ENCODE peak calls at places on chromosomes 7 and 10, in nine cellular contexts. One of them, this sample, is unnamed.

GRCh38 chr7:21773326-21773725 is 172.4 kb downstream of the CDCA7L start:
- DNase-seq in PC-9: no peak
- DNase-seq in WTC11: no peak
- DNase-seq in ovary: no peak
- DNase-seq in CD8-positive, alpha-beta T cell: no peak
- DNase-seq in tibial artery: no peak
- DNase-seq in mucosa of descending colon: no peak
- DNase-seq in fibroblast of lung: no peak
- DNase-seq in GM12865: no peak
- DNase-seq in this sample: no peak

GRCh38 chr7:34077168-34077567 is 171.8 kb downstream of the BMPER start:
- DNase-seq in PC-9: no peak
- DNase-seq in ovary: no peak
- DNase-seq in WTC11: no peak
- DNase-seq in CD8-positive, alpha-beta T cell: no peak
- DNase-seq in mucosa of descending colon: no peak
- DNase-seq in GM12865: no peak
- DNase-seq in fibroblast of lung: no peak
- DNase-seq in tibial artery: no peak
- DNase-seq in this sample: no peak

GRCh38 chr10:13904053-13904452 is 317.3 kb downstream of the PRPF18 start:
- DNase-seq in tibial artery: peak; percentile 66
- DNase-seq in CD8-positive, alpha-beta T cell: no peak
- DNase-seq in WTC11: no peak
- DNase-seq in PC-9: no peak
- DNase-seq in ovary: no peak
- DNase-seq in fibroblast of lung: no peak
- DNase-seq in mucosa of descending colon: peak; percentile 21
- DNase-seq in GM12865: no peak
- DNase-seq in this sample: no peak

GRCh38 chr10:75428434-75429158 is 2.8 kb upstream of the LRMDA start:
- DNase-seq in GM12865: peak; percentile 33
- DNase-seq in WTC11: no peak
- DNase-seq in fibroblast of lung: no peak
- DNase-seq in PC-9: no peak
- DNase-seq in tibial artery: no peak
- DNase-seq in ovary: no peak
- DNase-seq in mucosa of descending colon: no peak
- DNase-seq in CD8-positive, alpha-beta T cell: no peak
- DNase-seq in this sample: no peak

GRCh38 chr10:124094419-124094785 is 1.0 kb upstream of the CHST15 start:
- DNase-seq in ovary: no peak
- DNase-seq in CD8-positive, alpha-beta T cell: no peak
- DNase-seq in PC-9: no peak
- DNase-seq in GM12865: no peak
- DNase-seq in WTC11: no peak
- DNase-seq in tibial artery: no peak
- DNase-seq in mucosa of descending colon: peak; percentile 36
- DNase-seq in fibroblast of lung: no peak
- DNase-seq in this sample: no peak

GRCh38 chr10:66931340-66931948 is 5.6 kb downstream of the LRRTM3 start:
- DNase-seq in fibroblast of lung: peak; percentile 85
- DNase-seq in tibial artery: no peak
- DNase-seq in PC-9: no peak
- DNase-seq in mucosa of descending colon: peak; percentile 17
- DNase-seq in GM12865: peak; percentile 64
- DNase-seq in ovary: no peak
- DNase-seq in WTC11: no peak
- DNase-seq in CD8-positive, alpha-beta T cell: no peak
- DNase-seq in this sample: no peak

GRCh38 chr10:79084012-79084971 is 15.5 kb downstream of the ZMIZ1 start:
- DNase-seq in mucosa of descending colon: peak; percentile 88
- DNase-seq in ovary: peak; percentile 93
- DNase-seq in CD8-positive, alpha-beta T cell: no peak
- DNase-seq in PC-9: peak; percentile 82
- DNase-seq in tibial artery: peak; percentile 95
- DNase-seq in fibroblast of lung: peak; percentile 89
- DNase-seq in WTC11: no peak
- DNase-seq in GM12865: peak; percentile 55
- DNase-seq in this sample: peak; percentile 91

GRCh38 chr10:123351715-123352114 is 197.5 kb downstream of the BUB3 start:
- DNase-seq in GM12865: no peak
- DNase-seq in tibial artery: no peak
- DNase-seq in mucosa of descending colon: no peak
- DNase-seq in CD8-positive, alpha-beta T cell: no peak
- DNase-seq in PC-9: no peak
- DNase-seq in WTC11: no peak
- DNase-seq in ovary: no peak
- DNase-seq in fibroblast of lung: no peak
- DNase-seq in this sample: no peak

GRCh38 chr10:6247041-6247712 is 44.4 kb downstream of the PFKFB3 start:
- DNase-seq in GM12865: no peak
- DNase-seq in fibroblast of lung: no peak
- DNase-seq in PC-9: no peak
- DNase-seq in CD8-positive, alpha-beta T cell: no peak
- DNase-seq in mucosa of descending colon: no peak
- DNase-seq in ovary: peak; percentile 46
- DNase-seq in WTC11: no peak
- DNase-seq in tibial artery: no peak
- DNase-seq in this sample: no peak

GRCh38 chr10:6240254-6240653 is 37.5 kb downstream of the PFKFB3 start:
- DNase-seq in CD8-positive, alpha-beta T cell: no peak
- DNase-seq in fibroblast of lung: no peak
- DNase-seq in tibial artery: no peak
- DNase-seq in mucosa of descending colon: no peak
- DNase-seq in PC-9: no peak
- DNase-seq in GM12865: no peak
- DNase-seq in WTC11: no peak
- DNase-seq in ovary: no peak
- DNase-seq in this sample: no peak

GRCh38 chr10:6239213-6239991 is 36.7 kb downstream of the PFKFB3 start:
- DNase-seq in WTC11: no peak
- DNase-seq in ovary: no peak
- DNase-seq in PC-9: peak; percentile 84
- DNase-seq in fibroblast of lung: peak; percentile 90
- DNase-seq in tibial artery: no peak
- DNase-seq in mucosa of descending colon: peak; percentile 37
- DNase-seq in CD8-positive, alpha-beta T cell: no peak
- DNase-seq in GM12865: peak; percentile 54
- DNase-seq in this sample: peak; percentile 73

GRCh38 chr10:6242089-6242488 is 39.4 kb downstream of the PFKFB3 start:
- DNase-seq in fibroblast of lung: peak; percentile 49
- DNase-seq in GM12865: no peak
- DNase-seq in PC-9: no peak
- DNase-seq in WTC11: no peak
- DNase-seq in mucosa of descending colon: no peak
- DNase-seq in ovary: no peak
- DNase-seq in tibial artery: no peak
- DNase-seq in CD8-positive, alpha-beta T cell: no peak
- DNase-seq in this sample: no peak

GRCh38 chr10:6244510-6244909 is 41.8 kb downstream of the PFKFB3 start:
- DNase-seq in mucosa of descending colon: no peak
- DNase-seq in ovary: no peak
- DNase-seq in PC-9: no peak
- DNase-seq in tibial artery: no peak
- DNase-seq in WTC11: no peak
- DNase-seq in fibroblast of lung: no peak
- DNase-seq in GM12865: no peak
- DNase-seq in CD8-positive, alpha-beta T cell: no peak
- DNase-seq in this sample: no peak
- TF ChIP-seq CTCF in mucosa of descending colon: no peak
- TF ChIP-seq CTCF in ovary: no peak
- TF ChIP-seq CTCF in PC-9: no peak
- TF ChIP-seq CTCF in tibial artery: no peak
- TF ChIP-seq CTCF in WTC11: no peak
- TF ChIP-seq CTCF in fibroblast of lung: no peak
- TF ChIP-seq CTCF in GM12865: no peak
- TF ChIP-seq CTCF in CD8-positive, alpha-beta T cell: no peak
- TF ChIP-seq CTCF in this sample: no peak

GRCh38 chr7:28392289-28392688 is 20.0 kb upstream of the CREB5 start:
- DNase-seq in mucosa of descending colon: no peak
- DNase-seq in GM12865: no peak
- DNase-seq in fibroblast of lung: no peak
- DNase-seq in ovary: no peak
- DNase-seq in tibial artery: no peak
- DNase-seq in CD8-positive, alpha-beta T cell: no peak
- DNase-seq in PC-9: no peak
- DNase-seq in WTC11: no peak
- DNase-seq in this sample: no peak

GRCh38 chr7:28383949-28384348 is 28.4 kb upstream of the CREB5 start:
- DNase-seq in mucosa of descending colon: no peak
- DNase-seq in tibial artery: no peak
- DNase-seq in WTC11: no peak
- DNase-seq in ovary: no peak
- DNase-seq in PC-9: no peak
- DNase-seq in GM12865: no peak
- DNase-seq in CD8-positive, alpha-beta T cell: no peak
- DNase-seq in fibroblast of lung: no peak
- DNase-seq in this sample: no peak

GRCh38 chr7:28395404-28395803 is 16.9 kb upstream of the CREB5 start:
- DNase-seq in CD8-positive, alpha-beta T cell: no peak
- DNase-seq in PC-9: no peak
- DNase-seq in WTC11: no peak
- DNase-seq in tibial artery: no peak
- DNase-seq in ovary: no peak
- DNase-seq in fibroblast of lung: no peak
- DNase-seq in mucosa of descending colon: no peak
- DNase-seq in GM12865: no peak
- DNase-seq in this sample: no peak

DNA sequence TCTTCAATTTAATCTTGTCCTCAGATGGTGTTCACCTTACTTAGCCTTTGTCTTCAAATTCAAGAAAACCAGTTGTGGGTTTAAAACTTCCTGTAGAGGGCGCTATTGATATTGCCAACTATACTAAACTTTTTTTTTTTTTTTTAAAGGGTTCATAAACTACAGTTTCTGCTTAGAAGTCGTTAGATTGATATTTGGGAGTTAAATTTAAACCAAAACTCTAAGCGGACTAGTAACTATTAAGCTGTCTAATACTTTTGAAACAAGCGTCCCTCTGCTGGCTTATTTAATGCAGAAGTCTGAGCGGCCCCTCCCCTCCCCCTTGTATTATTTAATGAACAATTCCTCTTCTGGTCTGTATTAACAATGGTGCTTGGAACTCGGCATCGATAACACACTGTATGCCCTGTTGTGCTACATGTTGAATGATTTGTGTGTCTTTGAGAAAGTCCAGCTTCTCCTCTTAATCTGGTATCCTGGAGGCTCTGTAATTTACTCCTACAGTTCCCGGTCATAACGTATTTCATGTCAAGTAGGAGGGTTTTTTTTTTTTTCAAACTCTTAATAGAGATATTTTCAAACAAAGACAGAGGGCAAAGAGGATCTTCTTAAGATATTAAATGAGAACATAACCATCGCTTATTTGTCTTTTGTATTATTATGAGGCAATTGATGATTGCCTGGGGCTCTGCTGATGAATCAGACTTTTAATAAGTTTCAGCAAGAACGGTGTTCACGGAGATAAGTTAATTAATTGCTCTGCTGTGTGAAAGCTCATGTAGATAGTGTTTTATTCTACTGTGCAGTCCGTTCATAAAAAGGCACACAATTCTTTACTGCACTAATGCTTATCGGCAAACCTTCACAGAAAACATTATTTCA is 22.6 kb upstream of the CREB5 start:
- DNase-seq in tibial artery: no peak
- DNase-seq in ovary: no peak
- DNase-seq in WTC11: no peak
- DNase-seq in PC-9: no peak
- DNase-seq in CD8-positive, alpha-beta T cell: no peak
- DNase-seq in GM12865: peak; percentile 76
- DNase-seq in mucosa of descending colon: peak; percentile 38
- DNase-seq in fibroblast of lung: peak; percentile 89
- DNase-seq in this sample: no peak
- TF ChIP-seq CTCF in tibial artery: peak; percentile 68
- TF ChIP-seq CTCF in ovary: peak; percentile 44
- TF ChIP-seq CTCF in WTC11: peak; percentile 77
- TF ChIP-seq CTCF in PC-9: peak; percentile 97
- TF ChIP-seq CTCF in CD8-positive, alpha-beta T cell: peak; percentile 80
- TF ChIP-seq CTCF in GM12865: peak; percentile 59
- TF ChIP-seq CTCF in mucosa of descending colon: peak; percentile 53
- TF ChIP-seq CTCF in fibroblast of lung: peak; percentile 48
- TF ChIP-seq CTCF in this sample: peak; percentile 74

DNA sequence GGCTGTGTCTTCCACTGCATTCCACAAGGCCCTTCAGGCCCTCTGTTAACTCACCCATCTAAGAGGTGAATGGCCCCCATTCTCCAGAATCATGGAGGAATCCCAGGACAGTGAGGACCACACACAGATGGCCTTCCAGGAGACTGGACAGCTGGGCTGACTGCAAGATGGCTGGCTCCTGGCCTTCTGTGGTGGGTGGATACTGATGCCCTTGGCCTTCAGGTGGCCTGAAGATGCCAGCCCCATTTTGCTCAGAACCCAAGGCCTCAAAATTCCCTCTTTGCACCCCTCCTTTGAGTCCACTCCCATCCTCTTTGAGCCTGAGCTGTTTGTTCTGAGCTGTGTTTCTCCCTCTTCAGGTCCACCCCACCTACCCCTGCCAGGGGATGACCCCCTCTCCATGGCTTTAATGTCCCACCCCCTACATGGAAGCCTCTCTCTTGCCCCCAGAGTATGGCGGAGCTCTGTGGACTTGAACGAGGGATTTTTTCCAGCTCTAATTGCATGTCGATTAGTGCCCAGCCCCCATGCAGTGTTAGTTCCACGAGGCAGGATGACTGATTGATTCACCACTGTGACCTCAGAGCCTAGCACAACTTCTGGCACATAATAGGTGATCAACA is 17.4 kb upstream of the SLC18A2 start:
- DNase-seq in ovary: no peak
- DNase-seq in mucosa of descending colon: no peak
- DNase-seq in CD8-positive, alpha-beta T cell: no peak
- DNase-seq in WTC11: no peak
- DNase-seq in PC-9: no peak
- DNase-seq in tibial artery: peak; percentile 31
- DNase-seq in fibroblast of lung: no peak
- DNase-seq in GM12865: no peak
- DNase-seq in this sample: no peak
- TF ChIP-seq CTCF in ovary: no peak
- TF ChIP-seq CTCF in mucosa of descending colon: no peak
- TF ChIP-seq CTCF in CD8-positive, alpha-beta T cell: no peak
- TF ChIP-seq CTCF in WTC11: no peak
- TF ChIP-seq CTCF in PC-9: no peak
- TF ChIP-seq CTCF in tibial artery: no peak
- TF ChIP-seq CTCF in fibroblast of lung: no peak
- TF ChIP-seq CTCF in GM12865: no peak
- TF ChIP-seq CTCF in this sample: no peak

GRCh38 chr10:18690541-18690940 is 31.3 kb downstream of the ARL5B start:
- DNase-seq in fibroblast of lung: no peak
- DNase-seq in GM12865: no peak
- DNase-seq in WTC11: no peak
- DNase-seq in PC-9: no peak
- DNase-seq in CD8-positive, alpha-beta T cell: no peak
- DNase-seq in tibial artery: no peak
- DNase-seq in ovary: no peak
- DNase-seq in mucosa of descending colon: no peak
- DNase-seq in this sample: no peak

GRCh38 chr10:18687706-18688105 is 28.5 kb downstream of the ARL5B start:
- DNase-seq in ovary: no peak
- DNase-seq in fibroblast of lung: no peak
- DNase-seq in CD8-positive, alpha-beta T cell: no peak
- DNase-seq in mucosa of descending colon: no peak
- DNase-seq in GM12865: no peak
- DNase-seq in tibial artery: no peak
- DNase-seq in WTC11: no peak
- DNase-seq in PC-9: no peak
- DNase-seq in this sample: no peak

GRCh38 chr10:18685555-18685954 is 26.3 kb downstream of the ARL5B start:
- DNase-seq in fibroblast of lung: no peak
- DNase-seq in PC-9: no peak
- DNase-seq in ovary: no peak
- DNase-seq in mucosa of descending colon: no peak
- DNase-seq in WTC11: no peak
- DNase-seq in CD8-positive, alpha-beta T cell: no peak
- DNase-seq in tibial artery: no peak
- DNase-seq in GM12865: no peak
- DNase-seq in this sample: no peak

GRCh38 chr10:18687195-18687594 is 28.0 kb downstream of the ARL5B start:
- DNase-seq in WTC11: no peak
- DNase-seq in PC-9: no peak
- DNase-seq in tibial artery: no peak
- DNase-seq in ovary: no peak
- DNase-seq in mucosa of descending colon: peak; percentile 9
- DNase-seq in CD8-positive, alpha-beta T cell: no peak
- DNase-seq in GM12865: no peak
- DNase-seq in fibroblast of lung: no peak
- DNase-seq in this sample: no peak

GRCh38 chr10:18689498-18689897 is 30.3 kb downstream of the ARL5B start:
- DNase-seq in mucosa of descending colon: no peak
- DNase-seq in tibial artery: no peak
- DNase-seq in PC-9: no peak
- DNase-seq in CD8-positive, alpha-beta T cell: no peak
- DNase-seq in ovary: no peak
- DNase-seq in GM12865: no peak
- DNase-seq in WTC11: no peak
- DNase-seq in fibroblast of lung: peak; percentile 73
- DNase-seq in this sample: no peak
- TF ChIP-seq CTCF in mucosa of descending colon: no peak
- TF ChIP-seq CTCF in tibial artery: peak; percentile 23
- TF ChIP-seq CTCF in PC-9: peak; percentile 54
- TF ChIP-seq CTCF in CD8-positive, alpha-beta T cell: no peak
- TF ChIP-seq CTCF in ovary: no peak
- TF ChIP-seq CTCF in GM12865: no peak
- TF ChIP-seq CTCF in WTC11: no peak
- TF ChIP-seq CTCF in fibroblast of lung: peak; percentile 27
- TF ChIP-seq CTCF in this sample: peak; percentile 59

This sample was measured in Peyer's patch.